ENCODE peak calls at places on chromosomes 11 and 22, in six cellular contexts. One of them, this sample, is unnamed.
A peak's percentile ranks its signal among the peaks of the same experiment; 100 is the strongest.

GRCh38 chr11:47524200-47524874 is 28.6 kb downstream of the CELF1 start:
- DNase-seq in HAP-1: no peak
- DNase-seq in tibial artery: no peak
- DNase-seq in Caco-2: no peak
- DNase-seq in GM20000: no peak
- DNase-seq in HL-60: no peak
- DNase-seq in this sample: no peak

GRCh38 chr11:32109138-32109537 is 18.3 kb downstream of the RCN1 start:
- DNase-seq in Caco-2: no peak
- DNase-seq in HL-60: no peak
- DNase-seq in GM20000: no peak
- DNase-seq in tibial artery: no peak
- DNase-seq in HAP-1: no peak
- DNase-seq in this sample: no peak

GRCh38 chr11:12071574-12071973 is 38.8 kb upstream of the MICAL2 start:
- DNase-seq in Caco-2: peak; percentile 28
- DNase-seq in HAP-1: no peak
- DNase-seq in HL-60: no peak
- DNase-seq in tibial artery: no peak
- DNase-seq in GM20000: no peak
- DNase-seq in this sample: no peak

GRCh38 chr11:20669833-20670684 is 673 bp downstream of the NELL1 start:
- DNase-seq in tibial artery: no peak
- DNase-seq in GM20000: peak; percentile 39
- DNase-seq in HL-60: no peak
- DNase-seq in Caco-2: no peak
- DNase-seq in HAP-1: no peak
- DNase-seq in this sample: no peak

GRCh38 chr11:19817870-19818269 is 105.2 kb downstream of the NAV2 start:
- DNase-seq in GM20000: no peak
- DNase-seq in Caco-2: no peak
- DNase-seq in HL-60: no peak
- DNase-seq in tibial artery: no peak
- DNase-seq in HAP-1: no peak
- DNase-seq in this sample: no peak

GRCh38 chr22:27564806-27565205 is 236.8 kb downstream of the MN1 start:
- DNase-seq in HL-60: no peak
- DNase-seq in Caco-2: no peak
- DNase-seq in GM20000: no peak
- DNase-seq in HAP-1: no peak
- DNase-seq in tibial artery: no peak
- DNase-seq in this sample: no peak

GRCh38 chr22:33706100-33706499 is 214.2 kb downstream of the LARGE1 start:
- DNase-seq in HL-60: no peak
- DNase-seq in Caco-2: no peak
- DNase-seq in HAP-1: no peak
- DNase-seq in GM20000: no peak
- DNase-seq in tibial artery: no peak
- DNase-seq in this sample: no peak

GRCh38 chr11:76510060-76511047 is 65.5 kb downstream of the EMSY start:
- DNase-seq in GM20000: no peak
- DNase-seq in Caco-2: no peak
- DNase-seq in HL-60: no peak
- DNase-seq in HAP-1: no peak
- DNase-seq in tibial artery: no peak
- DNase-seq in this sample: peak; percentile 7

GRCh38 chr22:35868938-35869337 is 151.3 kb downstream of the APOL5 start:
- DNase-seq in GM20000: no peak
- DNase-seq in Caco-2: no peak
- DNase-seq in HAP-1: no peak
- DNase-seq in HL-60: no peak
- DNase-seq in tibial artery: no peak
- DNase-seq in this sample: peak; percentile 57

GRCh38 chr11:118604566-118604965 is 2.8 kb upstream of the PHLDB1 start:
- DNase-seq in HAP-1: no peak
- DNase-seq in tibial artery: no peak
- DNase-seq in GM20000: no peak
- DNase-seq in Caco-2: no peak
- DNase-seq in HL-60: no peak
- DNase-seq in this sample: no peak

GRCh38 chr11:9264381-9265210 is 554 bp downstream of the DENND5A start:
- DNase-seq in GM20000: peak; percentile 39
- DNase-seq in tibial artery: peak; percentile 81
- DNase-seq in HAP-1: no peak
- DNase-seq in HL-60: peak; percentile 34
- DNase-seq in Caco-2: no peak
- DNase-seq in this sample: peak; percentile 45

GRCh38 chr22:45879552-45879949 is 97.4 kb downstream of the WNT7B start:
- DNase-seq in tibial artery: no peak
- DNase-seq in HAP-1: no peak
- DNase-seq in Caco-2: peak; percentile 5
- DNase-seq in HL-60: no peak
- DNase-seq in GM20000: no peak
- DNase-seq in this sample: no peak

GRCh38 chr11:75966546-75967287 is 151.7 kb downstream of the UVRAG start:
- DNase-seq in tibial artery: no peak
- DNase-seq in Caco-2: no peak
- DNase-seq in HL-60: peak; percentile 16
- DNase-seq in HAP-1: no peak
- DNase-seq in GM20000: peak; percentile 7
- DNase-seq in this sample: peak; percentile 62

GRCh38 chr22:41603873-41604332 is 14.3 kb upstream of the PMM1 start:
- DNase-seq in HL-60: no peak
- DNase-seq in HAP-1: no peak
- DNase-seq in tibial artery: no peak
- DNase-seq in GM20000: peak; percentile 76
- DNase-seq in Caco-2: no peak
- DNase-seq in this sample: no peak

GRCh38 chr11:59981106-59981770 is 17.4 kb downstream of the OOSP4A start:
- DNase-seq in GM20000: no peak
- DNase-seq in Caco-2: no peak
- DNase-seq in HAP-1: no peak
- DNase-seq in HL-60: no peak
- DNase-seq in tibial artery: no peak
- DNase-seq in this sample: no peak

GRCh38 chr11:44813401-44813800 is 86.6 kb downstream of the TSPAN18 start:
- DNase-seq in GM20000: no peak
- DNase-seq in Caco-2: no peak
- DNase-seq in tibial artery: no peak
- DNase-seq in HAP-1: no peak
- DNase-seq in HL-60: peak; percentile 48
- DNase-seq in this sample: no peak

GRCh38 chr11:27938011-27938410 is 169.9 kb downstream of the KIF18A start:
- DNase-seq in HAP-1: no peak
- DNase-seq in Caco-2: no peak
- DNase-seq in tibial artery: no peak
- DNase-seq in GM20000: no peak
- DNase-seq in HL-60: no peak
- DNase-seq in this sample: peak; percentile 49

GRCh38 chr22:40178417-40179409 is 988 bp downstream of the TNRC6B start:
- DNase-seq in GM20000: no peak
- DNase-seq in tibial artery: peak; percentile 47
- DNase-seq in HAP-1: peak; percentile 80
- DNase-seq in HL-60: no peak
- DNase-seq in Caco-2: no peak
- DNase-seq in this sample: peak; percentile 17

GRCh38 chr11:61912530-61912898 is 4.9 kb downstream of the RAB3IL1 start:
- DNase-seq in Caco-2: peak; percentile 1
- DNase-seq in HL-60: peak; percentile 68
- DNase-seq in GM20000: no peak
- DNase-seq in HAP-1: no peak
- DNase-seq in tibial artery: peak; percentile 70
- DNase-seq in this sample: no peak

GRCh38 chr11:88415495-88415894 is 78.0 kb upstream of the CTSC start:
- DNase-seq in tibial artery: no peak
- DNase-seq in HAP-1: no peak
- DNase-seq in GM20000: no peak
- DNase-seq in HL-60: no peak
- DNase-seq in Caco-2: no peak
- DNase-seq in this sample: no peak

This sample was measured in NCI-H226.